ENCODE peak calls at places on chromosomes 16 and 17, in six cellular contexts. V, W, S, I, P and C are unnamed samples.

GRCh38 chr16:76676356-76676755 is 399.2 kb downstream of the CNTNAP4 start:
- DNase-seq in S (no peak), P (no peak), W (no peak), V (no peak), I (no peak), C (no peak)

GRCh38 chr17:32503251-32504165 is 16.7 kb downstream of the CDK5R1 start:
- DNase-seq in I (no peak), V (peak), S (no peak), W (no peak), P (peak), C (no peak)

GRCh38 chr16:73202176-73202729 is 154.3 kb upstream of the ZFHX3 start:
- DNase-seq in P (no peak), I (no peak), W (peak), S (no peak), V (no peak), C (no peak)

GRCh38 chr16:4011225-4011939 is 104.9 kb downstream of the ADCY9 start:
- DNase-seq in V (peak), W (peak), S (no peak), P (no peak), I (peak), C (no peak)

GRCh38 chr16:57648125-57648524 is 19.7 kb downstream of the ADGRG1 start:
- DNase-seq in P (no peak), W (no peak), I (no peak), V (no peak), S (no peak), C (no peak)

GRCh38 chr16:49698416-49698815 is 157.5 kb downstream of the ZNF423 start:
- DNase-seq in I (no peak), W (peak), S (no peak), V (no peak), P (no peak), C (peak)

GRCh38 chr17:53607475-53607874 is 215.3 kb upstream of the KIF2B start:
- DNase-seq in P (no peak), S (no peak), W (no peak), I (no peak), V (no peak), C (no peak)

GRCh38 chr16:14003119-14003570 is 68.0 kb upstream of the MRTFB start:
- DNase-seq in V (no peak), P (peak), S (peak), W (peak), I (peak), C (peak)

GRCh38 chr16:53022374-53022773 is 30.3 kb downstream of the CHD9NB start:
- DNase-seq in S (peak), I (peak), P (peak), W (peak), V (peak), C (peak)

GRCh38 chr17:50027639-50028206 is 28.2 kb upstream of the ITGA3 start:
- DNase-seq in V (no peak), W (peak), P (no peak), I (no peak), S (peak), C (no peak)

GRCh38 chr16:14564881-14565687 is 65.0 kb downstream of the PARN start:
- DNase-seq in S (no peak), W (peak), I (no peak), V (no peak), P (no peak), C (no peak)

GRCh38 chr17:32523827-32524552 is 37.2 kb downstream of the CDK5R1 start:
- DNase-seq in I (no peak), W (no peak), S (no peak), V (no peak), P (peak), C (no peak)

GRCh38 chr16:86065711-86066110 is 166.7 kb downstream of the IRF8 start:
- DNase-seq in I (no peak), S (no peak), W (no peak), V (no peak), P (no peak), C (no peak)

GRCh38 chr16:57008440-57008839 is 19.1 kb downstream of the NLRC5 start:
- DNase-seq in P (no peak), V (no peak), I (no peak), S (no peak), W (no peak), C (no peak)

GRCh38 chr17:74935585-74936469 is at the start of gene OTOP3:
- DNase-seq in W (no peak), I (peak), P (no peak), S (no peak), V (peak), C (peak)

GRCh38 chr17:2549392-2550211 is 37.9 kb upstream of the METTL16 start:
- DNase-seq in V (no peak), P (no peak), S (no peak), W (no peak), I (no peak), C (no peak)

GRCh38 chr16:72723781-72724180 is 324.1 kb downstream of the ZFHX3 start:
- DNase-seq in W (peak), V (no peak), I (no peak), P (no peak), S (no peak), C (no peak)

GRCh38 chr16:782766-783403 is 5.3 kb downstream of the RPUSD1 start:
- DNase-seq in S (no peak), P (no peak), V (no peak), W (no peak), I (no peak), C (no peak)

GRCh38 chr16:66651474-66651765 is 45.1 kb downstream of the CMTM4 start:
- DNase-seq in I (no peak), S (no peak), W (no peak), P (no peak), V (no peak), C (no peak)

GRCh38 chr17:28940675-28941074 is 10.6 kb downstream of the PHF12 start:
- DNase-seq in I (no peak), P (no peak), S (no peak), V (no peak), W (no peak), C (peak)

GRCh38 chr17:81335388-81336157 is 40.5 kb upstream of the SLC38A10 start:
- DNase-seq in V (no peak), P (no peak), W (no peak), I (no peak), S (no peak), C (no peak)

GRCh38 chr16:66299349-66299748 is 67.1 kb upstream of the CDH5 start:
- DNase-seq in V (no peak), S (no peak), W (no peak), P (no peak), I (no peak), C (no peak)

GRCh38 chr17:73369126-73369525 is 57.3 kb upstream of the CDC42EP4 start:
- DNase-seq in V (peak), P (no peak), W (peak), I (no peak), S (no peak), C (no peak)

GRCh38 chr16:10558746-10559641 is 21.4 kb downstream of the EMP2 start:
- DNase-seq in V (no peak), W (no peak), I (no peak), S (peak), P (no peak), C (no peak)

GRCh38 chr16:58464047-58464915 is 35.7 kb upstream of the NDRG4 start:
- DNase-seq in W (no peak), P (no peak), V (peak), S (no peak), I (peak), C (peak)

GRCh38 chr17:37230633-37231032 is 145.2 kb upstream of the C17orf78 start:
- DNase-seq in W (no peak), V (no peak), P (no peak), S (no peak), I (no peak), C (no peak)

GRCh38 chr17:43444223-43445008 is 39.4 kb upstream of the DHX8 start:
- DNase-seq in V (no peak), S (no peak), P (no peak), W (peak), I (no peak), C (no peak)

GRCh38 chr16:56885446-56886162 is 20.6 kb downstream of the SLC12A3 start:
- DNase-seq in V (no peak), P (no peak), S (no peak), I (no peak), W (no peak), C (no peak)

GRCh38 chr16:31350275-31351005 is 4.5 kb upstream of the ITGAX start:
- DNase-seq in P (no peak), I (no peak), V (no peak), W (no peak), S (no peak), C (no peak)

GRCh38 chr17:71470062-71470461 is 650.8 kb upstream of the SOX9 start:
- DNase-seq in W (no peak), I (no peak), P (no peak), S (no peak), V (no peak), C (no peak)

GRCh38 chr16:19522369-19523159 is 666 bp upstream of the GDE1 start:
- DNase-seq in S (no peak), I (no peak), V (no peak), W (no peak), P (peak), C (no peak)

GRCh38 chr17:56292628-56293027 is 139.4 kb downstream of the ANKFN1 start:
- DNase-seq in W (no peak), P (no peak), S (no peak), V (no peak), I (no peak), C (no peak)

GRCh38 chr17:62966426-62967110 is 533 bp downstream of the TANC2 start:
- DNase-seq in S (peak), W (peak), I (peak), V (peak), P (peak), C (peak)

GRCh38 chr17:33145941-33146340 is 147.2 kb downstream of the ASIC2 start:
- DNase-seq in V (no peak), I (no peak), S (no peak), W (no peak), P (no peak), C (no peak)

GRCh38 chr16:29665294-29666077 is 2.4 kb downstream of the SPN start:
- DNase-seq in W (no peak), S (no peak), V (no peak), I (no peak), P (peak), C (no peak)

GRCh38 chr16:29663020-29663828 is at the start of gene SPN:
- DNase-seq in W (no peak), S (no peak), I (no peak), V (peak), P (peak), C (no peak)

GRCh38 chr16:29662729-29663019 is 373 bp upstream of the SPN start:
- DNase-seq in P (peak), W (no peak), S (no peak), I (no peak), V (no peak), C (no peak)

GRCh38 chr16:29663829-29664132 is 734 bp downstream of the SPN start:
- DNase-seq in W (no peak), P (no peak), S (no peak), V (no peak), I (no peak), C (no peak)

DNA sequence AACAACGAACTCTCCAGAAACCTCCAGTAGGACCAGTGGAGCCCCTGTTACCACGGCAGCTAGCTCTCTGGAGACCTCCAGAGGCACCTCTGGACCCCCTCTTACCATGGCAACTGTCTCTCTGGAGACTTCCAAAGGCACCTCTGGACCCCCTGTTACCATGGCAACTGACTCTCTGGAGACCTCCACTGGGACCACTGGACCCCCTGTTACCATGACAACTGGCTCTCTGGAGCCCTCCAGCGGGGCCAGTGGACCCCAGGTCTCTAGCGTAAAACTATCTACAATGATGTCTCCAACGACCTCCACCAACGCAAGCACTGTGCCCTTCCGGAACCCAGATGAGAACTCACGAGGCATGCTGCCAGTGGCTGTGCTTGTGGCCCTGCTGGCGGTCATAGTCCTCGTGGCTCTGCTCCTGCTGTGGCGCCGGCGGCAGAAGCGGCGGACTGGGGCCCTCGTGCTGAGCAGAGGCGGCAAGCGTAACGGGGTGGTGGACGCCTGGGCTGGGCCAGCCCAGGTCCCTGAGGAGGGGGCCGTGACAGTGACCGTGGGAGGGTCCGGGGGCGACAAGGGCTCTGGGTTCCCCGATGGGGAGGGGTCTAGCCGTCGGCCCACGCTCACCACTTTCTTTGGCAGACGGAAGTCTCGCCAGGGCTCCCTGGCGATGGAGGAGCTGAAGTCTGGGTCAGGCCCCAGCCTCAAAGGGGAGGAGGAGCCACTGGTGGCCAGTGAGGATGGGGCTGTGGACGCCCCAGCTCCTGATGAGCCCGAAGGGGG is 1.3 kb downstream of the SPN start:
- DNase-seq in V (no peak), S (no peak), I (no peak), P (peak), W (no peak), C (no peak)
- TF ChIP-seq CTCF in V (no peak), S (no peak), I (no peak), P (peak), W (no peak), C (no peak)

GRCh38 chr16:82631701-82632685 is 5.2 kb downstream of the CDH13 start:
- DNase-seq in V (no peak), P (no peak), W (peak), S (no peak), I (peak), C (no peak)
- TF ChIP-seq CTCF in V (peak), P (peak), W (peak), S (no peak), I (no peak), C (no peak)

GRCh38 chr17:40561871-40562611 is 3.2 kb downstream of the CCR7 start:
- DNase-seq in P (peak), S (no peak), W (no peak), I (peak), V (no peak), C (no peak)

GRCh38 chr17:40564195-40564882 is 933 bp downstream of the CCR7 start:
- DNase-seq in S (no peak), I (no peak), W (no peak), V (no peak), P (no peak), C (no peak)

GRCh38 chr17:40561294-40561870 is 3.9 kb downstream of the CCR7 start:
- DNase-seq in P (no peak), I (no peak), W (no peak), V (no peak), S (no peak), C (no peak)

GRCh38 chr17:40563371-40564052 is 1.8 kb downstream of the CCR7 start:
- DNase-seq in I (no peak), W (no peak), V (no peak), S (no peak), P (no peak), C (no peak)

DNA sequence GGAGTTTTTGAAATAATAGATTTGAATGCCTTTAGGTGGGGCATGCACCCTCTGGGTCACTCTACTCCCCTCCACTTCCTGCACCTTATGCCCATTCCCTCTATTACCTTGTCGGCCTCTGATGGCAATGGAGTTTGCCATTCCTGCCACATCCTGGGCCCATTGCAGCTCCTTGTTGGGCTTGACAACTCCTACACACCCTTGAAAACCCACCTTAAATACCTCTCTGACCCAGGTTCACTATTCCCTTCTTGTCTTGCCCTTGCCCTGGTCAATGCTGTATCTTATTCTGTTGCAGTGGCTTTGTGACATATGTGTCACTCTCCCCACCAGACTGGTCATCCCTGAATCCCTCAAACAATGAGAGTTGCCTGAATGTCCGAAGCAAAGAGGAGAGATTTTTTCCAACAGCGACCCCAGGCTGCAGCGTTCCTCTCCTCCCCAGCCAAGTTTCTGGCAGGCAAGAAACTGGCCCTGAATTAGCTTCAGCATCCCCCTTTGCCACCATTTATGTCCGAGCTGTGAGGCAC is 2.4 kb downstream of the CCR7 start:
- DNase-seq in I (no peak), W (no peak), P (no peak), V (no peak), S (no peak), C (no peak)
- TF ChIP-seq CTCF in I (no peak), W (no peak), P (peak), V (no peak), S (no peak), C (no peak)

DNA sequence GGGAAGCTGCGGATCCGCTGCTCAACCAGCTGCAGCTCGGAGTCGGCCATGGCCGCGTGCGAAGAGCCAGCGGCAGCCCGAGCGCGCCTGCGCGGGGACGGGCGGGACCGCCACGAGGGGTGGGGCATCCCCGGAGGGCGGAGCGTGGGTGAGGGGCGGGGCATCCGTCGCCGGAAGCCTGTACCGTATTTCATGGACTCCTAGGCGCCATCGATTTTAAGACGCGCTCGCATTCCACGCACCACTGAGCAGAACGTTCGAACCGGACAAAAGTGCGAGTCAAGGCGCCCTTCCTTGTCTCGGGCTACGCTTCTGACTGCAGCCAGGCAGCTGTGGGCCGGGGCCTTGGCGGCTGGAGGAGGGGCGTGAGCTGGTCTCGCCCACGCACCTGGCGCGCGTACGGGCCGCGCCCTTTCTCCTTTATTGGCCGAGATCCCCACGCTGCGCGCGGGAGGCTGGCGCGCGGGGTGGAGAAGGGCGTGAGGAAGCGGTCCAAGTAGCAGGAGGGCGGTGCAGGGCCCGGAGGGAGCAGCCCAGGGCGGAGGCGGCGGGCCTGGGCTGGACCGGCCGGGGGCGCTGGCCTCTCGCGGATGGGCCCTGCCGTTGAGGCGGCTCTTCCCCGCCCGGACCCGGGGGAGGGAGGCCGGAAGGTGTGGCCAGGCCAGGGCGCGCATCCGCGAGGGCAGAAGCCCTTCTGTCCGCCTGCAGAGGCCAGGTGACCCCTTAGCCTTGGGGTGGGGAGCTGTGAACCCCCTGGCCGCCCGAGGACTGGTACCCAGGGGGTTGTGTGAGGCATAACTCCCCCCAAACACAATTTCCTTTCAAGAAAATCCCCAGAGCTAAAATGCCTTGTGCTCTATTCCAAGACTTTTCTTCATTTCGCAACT is at the start of gene APRT:
- DNase-seq in I (peak), V (peak), S (peak), P (peak), W (peak), C (peak)
- TF ChIP-seq CTCF in I (no peak), V (peak), S (peak), P (no peak), W (no peak), C (no peak)